ENCODE peak calls at places on chromosomes 12 and 14, in nine cellular contexts. X, P, G, Q, M, V, W, C and S are unnamed samples.

GRCh38 chr14:99779751-99780150 is 13.5 kb upstream of the EML1 start:
- DNase-seq in X (no peak), P (no peak), G (peak; percentile 56), Q (no peak), M (no peak), V (no peak), W (peak; percentile 76), C (no peak), S (no peak)

GRCh38 chr12:52539024-52539820 is 13.7 kb downstream of the KRT71 start:
- DNase-seq in X (no peak), P (no peak), G (peak; percentile 68), Q (no peak), M (no peak), V (no peak), W (peak; percentile 20), C (no peak), S (no peak)

GRCh38 chr14:66206554-66206953 is 279.6 kb upstream of the CCDC196 start:
- DNase-seq in X (no peak), P (no peak), G (no peak), Q (no peak), M (peak; percentile 4), V (no peak), W (no peak), C (no peak), S (no peak)

GRCh38 chr12:101759396-101760047 is 20.3 kb upstream of the SYCP3 start:
- DNase-seq in X (no peak), P (peak; percentile 39), G (peak; percentile 43), Q (no peak), M (peak; percentile 51), V (no peak), W (peak; percentile 35), C (no peak), S (no peak)

GRCh38 chr12:31118831-31119530 is 45.3 kb downstream of the DDX11 start:
- DNase-seq in X (no peak), P (no peak), G (peak; percentile 74), Q (no peak), M (peak; percentile 51), V (peak; percentile 43), W (no peak), C (peak; percentile 48), S (peak; percentile 85)

GRCh38 chr12:43306066-43306465 is 245.9 kb downstream of the ADAMTS20 start:
- DNase-seq in X (peak; percentile 35), P (no peak), G (peak; percentile 9), Q (peak; percentile 71), M (peak; percentile 78), V (peak; percentile 8), W (peak; percentile 99), C (no peak), S (no peak)

GRCh38 chr12:106097011-106097410 is 41.7 kb downstream of the NUAK1 start:
- DNase-seq in X (no peak), P (no peak), G (no peak), Q (no peak), M (no peak), V (no peak), W (peak; percentile 35), C (no peak), S (no peak)

GRCh38 chr14:50770586-50770985 is 60.4 kb downstream of the NIN start:
- DNase-seq in X (no peak), P (no peak), G (no peak), Q (no peak), M (no peak), V (no peak), W (no peak), C (no peak), S (no peak)

GRCh38 chr14:65910108-65910507 is 497.6 kb downstream of the FUT8 start:
- DNase-seq in X (no peak), P (no peak), G (peak; percentile 35), Q (no peak), M (no peak), V (no peak), W (peak; percentile 28), C (no peak), S (no peak)

GRCh38 chr12:73421832-73422231 is 1115.8 kb upstream of the ATXN7L3B start:
- DNase-seq in X (no peak), P (no peak), G (no peak), Q (no peak), M (no peak), V (no peak), W (no peak), C (no peak), S (no peak)

GRCh38 chr12:546920-547845 is 87.4 kb downstream of the B4GALNT3 start:
- DNase-seq in X (peak; percentile 70), P (peak; percentile 33), G (peak; percentile 74), Q (no peak), M (peak; percentile 75), V (peak; percentile 68), W (peak; percentile 26), C (peak; percentile 83), S (no peak)

GRCh38 chr14:72945628-72946027 is 19.4 kb downstream of the DCAF4 start:
- DNase-seq in X (no peak), P (no peak), G (no peak), Q (no peak), M (no peak), V (no peak), W (no peak), C (no peak), S (no peak)
- TF ChIP-seq POLR2A in X (no peak), P (no peak), G (no peak), Q (no peak), M (no peak), V (no peak), W (no peak), C (no peak), S (no peak)

GRCh38 chr14:69354383-69355154 is 43.5 kb downstream of the ERH start:
- DNase-seq in X (no peak), P (peak; percentile 16), G (no peak), Q (peak; percentile 57), M (no peak), V (no peak), W (peak; percentile 5), C (peak; percentile 73), S (peak; percentile 82)
- H3K4me3 ChIP-seq in X (no peak overlapping the region), P (peak overlapping the region; percentile 50), G (no peak overlapping the region), Q (no peak overlapping the region), M (no peak overlapping the region), V (no peak overlapping the region), W (no peak overlapping the region), C (peak overlapping the region; percentile 7), S (no peak overlapping the region)

GRCh38 chr12:121915841-121916321 is 2.5 kb upstream of the CFAP251 start:
- DNase-seq in X (no peak), P (no peak), G (no peak), Q (no peak), M (no peak), V (no peak), W (peak; percentile 68), C (no peak), S (no peak)

GRCh38 chr12:121916719-121917118 is 1.7 kb upstream of the CFAP251 start:
- DNase-seq in X (no peak), P (no peak), G (peak; percentile 62), Q (no peak), M (no peak), V (no peak), W (peak; percentile 67), C (no peak), S (no peak)

GRCh38 chr12:121918679-121919038 is 267 bp downstream of the CFAP251 start:
- DNase-seq in X (no peak), P (no peak), G (no peak), Q (no peak), M (no peak), V (no peak), W (no peak), C (no peak), S (no peak)

GRCh38 chr12:121921106-121921505 is 2.7 kb downstream of the CFAP251 start:
- DNase-seq in X (no peak), P (no peak), G (no peak), Q (no peak), M (no peak), V (no peak), W (no peak), C (no peak), S (no peak)

DNA sequence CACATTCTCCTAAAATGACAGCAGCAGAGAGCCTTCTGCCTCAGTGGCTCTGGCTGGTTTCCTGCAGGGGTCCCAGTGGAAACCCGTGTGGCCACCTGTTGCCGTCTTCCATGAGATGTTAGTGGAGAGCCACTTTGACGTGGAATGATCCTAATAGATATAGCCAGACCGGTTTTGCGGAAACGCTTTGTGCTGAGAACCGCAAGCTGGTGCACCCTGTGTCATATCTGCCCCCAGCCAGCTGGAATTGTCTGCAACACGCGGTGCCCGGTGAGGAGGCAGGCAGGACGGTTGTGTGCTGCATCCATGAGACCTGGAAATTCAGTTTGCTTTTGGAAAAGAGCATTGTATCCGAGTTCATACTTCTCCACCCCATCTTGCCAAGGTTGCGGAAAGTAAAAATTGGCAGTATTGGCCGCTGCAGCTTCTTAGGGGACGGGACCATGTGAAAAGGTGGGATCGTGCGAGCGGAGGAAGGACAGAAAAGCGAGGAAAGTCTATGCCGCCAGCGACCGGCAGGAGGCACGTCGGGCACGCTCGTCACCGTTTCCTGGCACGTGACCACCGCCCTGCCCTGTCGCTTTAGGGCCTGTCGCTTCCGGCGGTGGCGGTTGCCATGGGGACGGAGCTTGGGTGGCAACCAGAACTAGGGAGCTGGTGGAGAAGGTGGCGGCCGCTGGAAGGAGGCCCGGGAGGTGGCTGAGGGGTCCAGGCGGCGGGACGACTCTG is at the start of gene CFAP251:
- DNase-seq in X (peak; percentile 97), P (no peak), G (no peak), Q (peak; percentile 97), M (no peak), V (peak; percentile 100), W (peak; percentile 58), C (peak; percentile 97), S (peak; percentile 93)
- TF ChIP-seq POLR2A in X (no peak), P (no peak), G (no peak), Q (no peak), M (no peak), V (peak; percentile 62), W (no peak), C (no peak), S (no peak)

DNA sequence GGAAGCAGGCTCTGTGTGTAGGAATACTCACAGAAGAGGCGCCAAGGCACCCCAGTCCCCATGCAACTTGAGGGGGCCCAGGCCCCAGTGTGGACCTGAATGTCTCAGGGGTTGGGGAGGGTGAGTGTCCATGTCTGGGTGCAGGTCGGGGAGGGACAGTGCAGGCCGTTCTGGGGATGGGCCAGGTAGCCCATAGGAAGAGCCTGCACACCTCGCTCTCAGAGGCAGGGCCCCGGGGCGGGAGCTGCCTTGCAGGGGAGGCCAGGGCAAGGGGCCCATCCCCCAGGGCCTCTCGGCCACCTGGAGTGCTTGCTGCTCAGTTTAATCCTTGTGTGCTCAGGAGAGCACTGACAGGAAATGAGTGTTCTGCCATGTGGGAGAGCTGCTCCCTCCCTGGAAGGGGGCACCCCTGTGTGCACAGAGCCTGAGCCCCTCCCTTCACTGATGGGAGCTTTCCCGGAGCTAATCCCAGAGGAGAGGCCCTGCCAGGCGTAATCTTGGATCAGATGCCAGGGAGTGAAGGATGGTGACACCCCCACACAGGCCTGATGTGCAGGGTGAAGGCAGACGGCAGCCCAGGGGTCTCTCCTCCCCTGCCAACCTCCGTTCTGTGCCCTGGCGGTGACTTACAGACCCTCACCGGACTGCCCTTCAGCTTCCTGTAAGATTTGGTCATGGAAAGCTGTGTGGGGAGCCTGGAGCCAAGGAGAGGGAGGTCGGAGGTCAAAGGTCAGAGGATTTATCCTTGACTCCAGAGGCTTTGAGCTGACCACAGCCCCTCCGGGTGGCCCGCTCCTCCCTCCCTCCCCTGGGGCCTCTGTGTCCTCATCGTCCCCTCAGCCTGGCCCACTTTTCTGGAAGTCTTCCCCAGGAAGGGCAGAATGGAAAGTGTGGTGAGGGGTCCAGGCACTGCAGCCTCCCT is 24.4 kb upstream of the FBRSL1 start:
- DNase-seq in X (peak; percentile 20), P (no peak), G (no peak), Q (no peak), M (peak; percentile 67), V (no peak), W (no peak), C (no peak), S (no peak)
- H3K4me3 ChIP-seq in X (no peak overlapping the region), P (no peak overlapping the region), G (no peak overlapping the region), Q (no peak overlapping the region), M (no peak overlapping the region), V (no peak overlapping the region), W (no peak overlapping the region), C (no peak overlapping the region), S (no peak overlapping the region)